ENCODE peak calls at places on chromosomes 3 and 15, in eight cellular contexts. F is AG10803, A is MCF 10A, N is uterus, D is cardiac fibroblast, Z is fibroblast of lung, P is foreskin fibroblast, X is psoas muscle. V is an unnamed sample.

GRCh38 chr3:134651347-134652041 is 672 bp upstream of the KY start:
- DNase-seq in F (peak; percentile 59), A (no peak), N (peak; percentile 49), D (peak; percentile 48), Z (no peak), P (no peak), X (peak; percentile 83), V (peak; percentile 41)

GRCh38 chr3:10933958-10934481 is 58.5 kb upstream of the SLC6A1 start:
- DNase-seq in F (peak; percentile 16), A (peak; percentile 63), N (no peak), D (peak; percentile 75), Z (peak; percentile 15), P (peak; percentile 9), X (no peak), V (peak; percentile 58)

GRCh38 chr15:70879386-70879785 is 12.8 kb downstream of the THAP10 start:
- DNase-seq in F (peak; percentile 47), A (no peak), N (no peak), D (peak; percentile 52), Z (peak; percentile 95), P (peak; percentile 91), X (no peak), V (peak; percentile 46)

GRCh38 chr15:86538141-86538540 is 458.5 kb downstream of the AGBL1 start:
- DNase-seq in F (no peak), A (no peak), N (no peak), D (no peak), Z (no peak), P (no peak), X (no peak), V (no peak)

GRCh38 chr3:20391628-20392027 is 205.6 kb upstream of the SGO1 start:
- DNase-seq in F (no peak), A (no peak), N (no peak), D (no peak), Z (no peak), P (no peak), X (no peak), V (no peak)

GRCh38 chr3:29140706-29141105 is 140.2 kb upstream of the RBMS3 start:
- DNase-seq in F (peak; percentile 43), A (no peak), N (no peak), D (no peak), Z (peak; percentile 28), P (peak; percentile 30), X (no peak), V (peak; percentile 17)

GRCh38 chr3:149305376-149305775 is 28.1 kb downstream of the TM4SF18 start:
- DNase-seq in F (no peak), A (no peak), N (no peak), D (no peak), Z (no peak), P (no peak), X (no peak), V (no peak)

GRCh38 chr3:107264888-107265287 is 112.4 kb upstream of the CCDC54 start:
- DNase-seq in F (no peak), A (peak; percentile 52), N (no peak), D (no peak), Z (no peak), P (no peak), X (no peak), V (no peak)

GRCh38 chr15:63492541-63493077 is 11.8 kb upstream of the USP3 start:
- DNase-seq in F (peak; percentile 51), A (peak; percentile 51), N (no peak), D (peak; percentile 69), Z (peak; percentile 89), P (peak; percentile 69), X (no peak), V (peak; percentile 45)

GRCh38 chr15:35665855-35666536 is 120.0 kb upstream of the DPH6 start:
- DNase-seq in F (no peak), A (no peak), N (peak; percentile 59), D (peak; percentile 49), Z (no peak), P (no peak), X (no peak), V (no peak)

GRCh38 chr3:61563614-61564404 is 2.4 kb downstream of the PTPRG start:
- DNase-seq in F (peak; percentile 3), A (no peak), N (no peak), D (peak; percentile 20), Z (no peak), P (no peak), X (no peak), V (no peak)

GRCh38 chr3:112579232-112579631 is 17.4 kb downstream of the SLC35A5 start:
- DNase-seq in F (no peak), A (no peak), N (no peak), D (no peak), Z (no peak), P (no peak), X (no peak), V (no peak)

GRCh38 chr3:5194801-5195509 is 7.4 kb downstream of the EDEM1 start:
- DNase-seq in F (peak; percentile 77), A (peak; percentile 91), N (peak; percentile 68), D (peak; percentile 76), Z (peak; percentile 62), P (peak; percentile 68), X (no peak), V (peak; percentile 87)

GRCh38 chr3:56421205-56421604 is 47.1 kb downstream of the ERC2 start:
- DNase-seq in F (no peak), A (peak; percentile 17), N (no peak), D (no peak), Z (no peak), P (no peak), X (no peak), V (no peak)

GRCh38 chr3:172517859-172518466 is 5.3 kb downstream of the TNFSF10 start:
- DNase-seq in F (peak; percentile 32), A (no peak), N (no peak), D (no peak), Z (no peak), P (no peak), X (no peak), V (no peak)

GRCh38 chr15:92819312-92820232 is 80.6 kb upstream of the CHD2 start:
- DNase-seq in F (no peak), A (peak; percentile 32), N (no peak), D (no peak), Z (no peak), P (no peak), X (no peak), V (no peak)

GRCh38 chr3:59482684-59483083 is 432.9 kb upstream of the CFAP20DC start:
- DNase-seq in F (peak; percentile 73), A (no peak), N (no peak), D (no peak), Z (no peak), P (peak; percentile 6), X (no peak), V (no peak)

GRCh38 chr15:64870350-64870749 is 28.6 kb downstream of the PLEKHO2 start:
- DNase-seq in F (no peak), A (no peak), N (no peak), D (no peak), Z (no peak), P (no peak), X (no peak), V (no peak)

GRCh38 chr15:100596792-100597191 is 5.2 kb downstream of the LINS1 start:
- DNase-seq in F (no peak), A (peak; percentile 87), N (no peak), D (peak; percentile 48), Z (no peak), P (no peak), X (no peak), V (peak; percentile 24)

GRCh38 chr3:129622933-129623332 is 16.5 kb upstream of the PLXND1 start:
- DNase-seq in F (no peak), A (no peak), N (no peak), D (no peak), Z (no peak), P (no peak), X (peak; percentile 51), V (no peak)

GRCh38 chr3:129625071-129625874 is 18.8 kb upstream of the PLXND1 start:
- DNase-seq in F (no peak), A (peak; percentile 12), N (peak; percentile 39), D (no peak), Z (no peak), P (no peak), X (peak; percentile 58), V (no peak)

GRCh38 chr3:129622418-129622872 is 16.0 kb upstream of the PLXND1 start:
- DNase-seq in F (no peak), A (no peak), N (no peak), D (no peak), Z (no peak), P (no peak), X (peak; percentile 61), V (no peak)

GRCh38 chr3:129624347-129625070 is 18.0 kb upstream of the PLXND1 start:
- DNase-seq in F (peak; percentile 47), A (no peak), N (no peak), D (peak; percentile 58), Z (no peak), P (no peak), X (peak; percentile 62), V (no peak)

GRCh38 chr3:129623447-129624118 is 17.1 kb upstream of the PLXND1 start:
- DNase-seq in F (no peak), A (no peak), N (peak; percentile 64), D (peak; percentile 67), Z (no peak), P (no peak), X (peak; percentile 85), V (peak; percentile 50)
- TF ChIP-seq CTCF in F (no peak), A (no peak), N (no peak), D (no peak), Z (no peak), P (no peak), X (no peak), V (no peak)

GRCh38 chr3:88876724-88877123 is 230.7 kb upstream of the EPHA3 start:
- DNase-seq in F (no peak), A (no peak), N (no peak), D (no peak), Z (no peak), P (no peak), X (no peak), V (no peak)

GRCh38 chr3:88879905-88880304 is 227.5 kb upstream of the EPHA3 start:
- DNase-seq in F (no peak), A (peak; percentile 37), N (no peak), D (no peak), Z (no peak), P (no peak), X (no peak), V (no peak)

GRCh38 chr3:88882121-88882520 is 225.3 kb upstream of the EPHA3 start:
- DNase-seq in F (no peak), A (no peak), N (no peak), D (no peak), Z (no peak), P (no peak), X (no peak), V (no peak)
- TF ChIP-seq CTCF in F (no peak), A (no peak), N (no peak), D (no peak), Z (no peak), P (no peak), X (no peak), V (no peak)

DNA sequence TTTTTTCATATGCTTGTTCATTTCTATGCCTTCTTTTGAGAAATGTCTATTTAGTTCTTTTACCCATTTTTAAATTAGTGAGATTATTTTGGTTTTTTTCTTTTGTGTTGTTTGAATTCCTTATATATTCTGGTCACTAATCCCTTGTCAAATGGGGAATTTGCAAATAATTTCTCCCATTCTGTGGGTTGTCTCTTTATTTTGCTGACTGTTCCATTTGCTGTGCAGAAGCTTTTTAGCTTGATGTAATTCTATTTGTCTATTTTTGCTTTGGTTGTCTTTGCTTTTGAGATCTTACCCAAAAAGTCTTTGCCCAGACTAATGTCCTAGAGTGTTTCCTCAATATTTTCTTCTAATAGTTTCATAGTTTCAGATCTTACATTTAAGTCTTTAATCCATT is 472.9 kb downstream of the TBL1XR1 start:
- DNase-seq in F (no peak), A (no peak), N (no peak), D (no peak), Z (no peak), P (no peak), X (no peak), V (no peak)
- TF ChIP-seq CTCF in F (no peak), A (no peak), N (no peak), D (no peak), Z (no peak), P (no peak), X (no peak), V (no peak)

GRCh38 chr3:42898896-42899675 is 6.9 kb upstream of the ZNF662 start:
- DNase-seq in F (peak; percentile 11), A (no peak), N (no peak), D (no peak), Z (no peak), P (no peak), X (no peak), V (no peak)
- TF ChIP-seq CTCF in F (peak; percentile 3), A (no peak), N (no peak), D (no peak), Z (no peak), P (no peak), X (no peak), V (no peak)

V was measured in fibroblast of pulmonary artery.